ENCODE peak calls at places on chromosomes 7 and 10, in six cellular contexts. D is AG04450; Y is psoas muscle; A is CD8-positive, alpha-beta memory T cell; U is stomach; T is left ventricle myocardium inferior. H is an unnamed sample.
A peak's percentile ranks its signal among the peaks of the same experiment; 100 is the strongest.

GRCh38 chr10:112801004-112801403 is 149.0 kb upstream of the TCF7L2 start:
- DNase-seq in U (no peak), A (no peak), D (no peak), Y (no peak), T (no peak), H (no peak)

GRCh38 chr7:90337106-90337505 is 9.4 kb upstream of the GTPBP10 start:
- DNase-seq in T (no peak), A (no peak), Y (no peak), D (no peak), U (no peak), H (no peak)

GRCh38 chr7:47148541-47149207 is 433.2 kb downstream of the TNS3 start:
- DNase-seq in Y (no peak), T (no peak), U (no peak), A (no peak), D (no peak), H (no peak)

GRCh38 chr7:27168265-27168947 is 3.1 kb upstream of the HOXA9 start:
- DNase-seq in A (no peak), U (no peak), D (no peak), T (peak; percentile 7), Y (no peak), H (no peak)

GRCh38 chr10:79102056-79102874 is 33.5 kb downstream of the ZMIZ1 start:
- DNase-seq in D (no peak), Y (peak; percentile 68), A (no peak), U (peak; percentile 65), T (peak; percentile 65), H (peak; percentile 75)

GRCh38 chr7:151524845-151525244 is 5.2 kb upstream of the RHEB start:
- DNase-seq in T (no peak), Y (no peak), D (no peak), U (no peak), A (no peak), H (no peak)

GRCh38 chr7:128031901-128032604 is 816 bp upstream of the LRRC4 start:
- DNase-seq in A (peak; percentile 10), Y (peak; percentile 56), U (peak; percentile 34), T (peak; percentile 33), D (peak; percentile 77), H (peak; percentile 41)

GRCh38 chr10:113621799-113622198 is 42.0 kb downstream of the NRAP start:
- DNase-seq in Y (no peak), T (no peak), U (no peak), A (no peak), D (no peak), H (no peak)

GRCh38 chr7:537911-538634 is 18.4 kb upstream of the PDGFA start:
- DNase-seq in T (peak; percentile 56), A (no peak), D (peak; percentile 63), U (peak; percentile 73), Y (peak; percentile 63), H (no peak)

GRCh38 chr7:13185139-13185538 is 497.7 kb downstream of the ARL4A start:
- DNase-seq in A (no peak), T (no peak), Y (no peak), U (no peak), D (no peak), H (no peak)

GRCh38 chr10:17287151-17287550 is 59.1 kb downstream of the VIM start:
- DNase-seq in D (no peak), U (no peak), Y (no peak), T (no peak), A (no peak), H (no peak)

GRCh38 chr7:157302314-157302711 is 34.5 kb upstream of the DNAJB6 start:
- DNase-seq in A (peak; percentile 85), D (no peak), T (peak; percentile 55), U (peak; percentile 56), Y (peak; percentile 56), H (no peak)

GRCh38 chr10:79018591-79019011 is 50.2 kb upstream of the ZMIZ1 start:
- DNase-seq in T (no peak), A (no peak), U (no peak), Y (peak; percentile 32), D (peak; percentile 13), H (no peak)

DNA sequence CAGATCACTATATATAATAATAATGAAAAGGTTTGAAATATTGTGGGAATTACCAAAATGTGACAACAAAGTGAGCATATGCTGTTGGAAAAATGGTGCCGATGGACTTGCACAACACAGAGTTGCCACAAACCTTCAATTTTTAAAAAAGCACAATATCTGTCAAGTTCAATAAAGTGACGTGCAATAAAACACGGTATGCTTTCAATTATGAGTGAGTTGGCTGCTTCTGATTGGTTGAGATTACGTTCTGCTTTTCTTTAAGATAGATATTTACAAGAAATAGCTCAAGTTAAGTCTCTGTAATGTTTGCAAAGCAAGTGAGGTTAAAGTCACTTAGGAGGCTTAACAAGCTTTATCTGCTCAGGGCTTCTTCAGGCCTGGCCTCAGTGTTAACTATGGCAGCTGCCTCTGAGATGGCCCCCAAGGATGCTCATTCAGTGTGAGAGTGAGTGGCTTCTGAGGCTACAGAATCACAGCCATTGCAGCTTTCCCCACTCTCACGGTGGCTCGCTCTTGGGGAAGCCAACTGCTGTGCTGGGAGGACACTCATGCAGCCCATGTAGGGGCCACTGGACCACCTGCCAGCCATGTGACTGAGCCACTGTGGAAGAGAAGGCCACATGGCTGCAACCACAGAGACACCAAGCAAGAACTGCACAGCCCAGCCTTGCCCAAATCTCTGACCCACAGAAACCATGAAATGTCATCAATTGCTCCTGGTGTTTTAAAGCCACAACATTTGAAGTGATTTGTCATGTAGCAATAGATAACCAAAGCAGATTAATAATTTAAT is 78.3 kb upstream of the TMEM72 start:
- DNase-seq in U (no peak), T (no peak), D (no peak), Y (no peak), A (no peak), H (no peak)
- H3K27ac ChIP-seq in U (no peak overlapping the region), T (no peak overlapping the region), D (no peak overlapping the region), Y (no peak overlapping the region), A (no peak overlapping the region), H (no peak overlapping the region)

GRCh38 chr10:129945031-129945430 is 19.0 kb downstream of the EBF3 start:
- DNase-seq in Y (no peak), U (no peak), D (no peak), T (peak; percentile 17), A (no peak), H (no peak)

GRCh38 chr10:129949411-129950335 is 14.4 kb downstream of the EBF3 start:
- DNase-seq in A (no peak), D (no peak), Y (peak; percentile 68), U (peak; percentile 21), T (peak; percentile 83), H (no peak)

GRCh38 chr10:129946868-129947267 is 17.2 kb downstream of the EBF3 start:
- DNase-seq in T (no peak), A (no peak), U (peak; percentile 21), Y (no peak), D (no peak), H (no peak)

GRCh38 chr10:129942936-129943724 is 20.9 kb downstream of the EBF3 start:
- DNase-seq in Y (no peak), U (peak; percentile 23), A (no peak), D (no peak), T (peak; percentile 24), H (no peak)

GRCh38 chr10:129945941-129946760 is 17.9 kb downstream of the EBF3 start:
- DNase-seq in U (peak; percentile 9), T (peak; percentile 48), Y (peak; percentile 56), D (no peak), A (no peak), H (no peak)
- H3K27ac ChIP-seq in U (peak overlapping the region; percentile 49), T (peak overlapping the region; percentile 93), Y (peak overlapping the region; percentile 85), D (no peak overlapping the region), A (no peak overlapping the region), H (no peak overlapping the region)

GRCh38 chr10:134205-134742 is 981 bp upstream of the ZMYND11 start:
- DNase-seq in Y (no peak), T (peak; percentile 30), A (peak; percentile 8), D (no peak), U (no peak), H (no peak)
- H3K27ac ChIP-seq in Y (peak overlapping the region; percentile 96), T (peak overlapping the region; percentile 98), A (peak overlapping the region; percentile 40), D (peak overlapping the region; percentile 34), U (peak overlapping the region; percentile 95), H (peak overlapping the region; percentile 62)

DNA sequence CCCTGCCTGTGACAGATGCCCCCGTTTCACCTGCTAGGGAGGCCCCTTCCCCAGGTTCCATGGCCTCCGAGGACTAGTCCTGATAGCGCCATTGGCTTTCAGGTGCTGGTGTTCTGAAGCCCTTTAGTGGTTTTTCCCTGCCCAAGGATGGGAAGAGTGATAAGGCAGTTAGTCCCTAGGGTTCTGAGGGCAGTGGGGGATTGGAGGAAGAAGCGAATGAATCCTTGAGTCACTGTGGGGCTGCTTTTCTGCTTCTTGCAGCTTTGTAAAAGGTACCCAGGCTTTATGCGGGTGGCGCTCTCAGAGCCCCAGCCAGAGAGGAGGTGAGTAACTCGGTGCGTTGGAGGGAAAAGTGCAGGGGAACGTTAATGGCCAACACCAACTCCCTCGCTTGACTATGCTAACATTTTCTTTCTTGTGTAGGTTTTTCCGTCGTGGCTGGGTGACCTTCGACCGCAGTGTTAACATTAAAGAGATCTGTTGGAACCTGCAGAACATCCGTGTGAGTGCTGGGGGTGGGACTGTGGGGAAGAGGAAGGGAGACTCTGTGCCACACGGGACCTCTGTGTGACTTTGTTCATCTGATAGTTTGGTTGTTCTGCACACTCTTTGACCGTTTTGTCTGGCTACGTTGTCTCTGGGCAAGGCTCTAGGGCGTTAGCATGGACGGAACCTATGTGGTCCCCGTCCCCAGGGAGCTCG is 3.9 kb downstream of the UFSP1 start:
- DNase-seq in D (no peak), A (no peak), Y (no peak), U (no peak), T (no peak), H (no peak)
- H3K27ac ChIP-seq in D (no peak overlapping the region), A (peak overlapping the region; percentile 70), Y (no peak overlapping the region), U (peak overlapping the region; percentile 27), T (no peak overlapping the region), H (no peak overlapping the region)

GRCh38 chr10:62163024-62163423 is 105.6 kb downstream of the RTKN2 start:
- DNase-seq in A (no peak), Y (no peak), T (no peak), D (no peak), U (no peak), H (no peak)

GRCh38 chr10:62162261-62162660 is 106.4 kb downstream of the RTKN2 start:
- DNase-seq in Y (no peak), U (no peak), A (no peak), T (no peak), D (no peak), H (no peak)

GRCh38 chr10:62166331-62167154 is 102.1 kb downstream of the RTKN2 start:
- DNase-seq in U (peak; percentile 66), A (no peak), Y (peak; percentile 32), D (peak; percentile 43), T (peak; percentile 20), H (no peak)

GRCh38 chr10:62170738-62171137 is 97.9 kb downstream of the RTKN2 start:
- DNase-seq in A (no peak), D (no peak), Y (no peak), T (no peak), U (no peak), H (no peak)

DNA sequence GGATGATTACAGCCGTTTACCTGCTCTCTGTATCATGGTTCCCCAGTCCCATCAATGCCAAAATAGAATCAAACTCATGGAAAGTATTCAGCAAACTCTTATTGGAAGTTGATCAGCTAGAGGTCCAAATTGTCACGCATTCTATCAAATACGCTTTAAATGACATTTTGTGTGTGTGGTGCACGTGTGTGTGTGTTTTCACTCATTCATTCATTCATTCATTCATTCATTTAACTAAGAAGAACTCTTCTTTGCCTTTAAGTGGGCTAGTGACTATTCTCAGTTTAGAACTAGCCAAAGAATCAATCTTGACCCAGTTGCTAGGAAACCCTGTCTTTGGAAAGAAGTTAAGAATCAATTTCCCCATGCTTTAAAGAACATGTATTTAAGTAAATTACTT is 102.8 kb downstream of the RTKN2 start:
- DNase-seq in T (no peak), U (no peak), D (no peak), Y (no peak), A (no peak), H (no peak)
- H3K27ac ChIP-seq in T (no peak overlapping the region), U (no peak overlapping the region), D (no peak overlapping the region), Y (no peak overlapping the region), A (no peak overlapping the region), H (no peak overlapping the region)